ENCODE peak calls at places on chromosome 5, in four cellular contexts. One of them, this sample, is unnamed.

GRCh38 chr5:28544501-28544900 is 1506.1 kb upstream of the CDH9 start:
- DNase-seq in SK-N-SH: no peak
- DNase-seq in brain microvascular endothelial cell: no peak
- DNase-seq in CD4-positive, alpha-beta memory T cell: no peak
- DNase-seq in this sample: no peak

GRCh38 chr5:163727028-163727427 is 221.6 kb downstream of the MAT2B start:
- DNase-seq in brain microvascular endothelial cell: no peak
- DNase-seq in CD4-positive, alpha-beta memory T cell: no peak
- DNase-seq in SK-N-SH: no peak
- DNase-seq in this sample: no peak

GRCh38 chr5:77167695-77168111 is 42.8 kb upstream of the PDE8B start:
- DNase-seq in SK-N-SH: no peak
- DNase-seq in brain microvascular endothelial cell: peak
- DNase-seq in CD4-positive, alpha-beta memory T cell: no peak
- DNase-seq in this sample: peak

GRCh38 chr5:172438304-172438652 is 16.0 kb downstream of the SH3PXD2B start:
- DNase-seq in CD4-positive, alpha-beta memory T cell: no peak
- DNase-seq in SK-N-SH: no peak
- DNase-seq in brain microvascular endothelial cell: no peak
- DNase-seq in this sample: peak

GRCh38 chr5:115530426-115530825 is 14.1 kb downstream of the FEM1C start:
- DNase-seq in CD4-positive, alpha-beta memory T cell: no peak
- DNase-seq in SK-N-SH: no peak
- DNase-seq in brain microvascular endothelial cell: no peak
- DNase-seq in this sample: no peak

GRCh38 chr5:82707741-82708140 is 369.5 kb downstream of the TMEM167A start:
- DNase-seq in brain microvascular endothelial cell: peak
- DNase-seq in SK-N-SH: no peak
- DNase-seq in CD4-positive, alpha-beta memory T cell: no peak
- DNase-seq in this sample: no peak

GRCh38 chr5:56669534-56670483 is 145.5 kb upstream of the MAP3K1 start:
- DNase-seq in SK-N-SH: no peak
- DNase-seq in brain microvascular endothelial cell: no peak
- DNase-seq in CD4-positive, alpha-beta memory T cell: peak
- DNase-seq in this sample: peak

GRCh38 chr5:79120221-79120620 is 8.6 kb downstream of the BHMT start:
- DNase-seq in CD4-positive, alpha-beta memory T cell: no peak
- DNase-seq in SK-N-SH: no peak
- DNase-seq in brain microvascular endothelial cell: no peak
- DNase-seq in this sample: no peak

GRCh38 chr5:390571-391491 is 52.1 kb upstream of the EXOC3 start:
- DNase-seq in SK-N-SH: no peak
- DNase-seq in CD4-positive, alpha-beta memory T cell: peak
- DNase-seq in brain microvascular endothelial cell: no peak
- DNase-seq in this sample: no peak

GRCh38 chr5:73893813-73894212 is 267.8 kb downstream of the ARHGEF28 start:
- DNase-seq in CD4-positive, alpha-beta memory T cell: no peak
- DNase-seq in SK-N-SH: no peak
- DNase-seq in brain microvascular endothelial cell: no peak
- DNase-seq in this sample: no peak

GRCh38 chr5:144276034-144276822 is 105.6 kb downstream of the KCTD16 start:
- DNase-seq in SK-N-SH: no peak
- DNase-seq in CD4-positive, alpha-beta memory T cell: no peak
- DNase-seq in brain microvascular endothelial cell: no peak
- DNase-seq in this sample: no peak

GRCh38 chr5:77518304-77518703 is 26.2 kb upstream of the WDR41 start:
- DNase-seq in brain microvascular endothelial cell: no peak
- DNase-seq in CD4-positive, alpha-beta memory T cell: no peak
- DNase-seq in SK-N-SH: peak
- DNase-seq in this sample: no peak

GRCh38 chr5:102910240-102911226 is 155.4 kb downstream of the PAM start:
- DNase-seq in SK-N-SH: no peak
- DNase-seq in brain microvascular endothelial cell: no peak
- DNase-seq in CD4-positive, alpha-beta memory T cell: no peak
- DNase-seq in this sample: no peak

GRCh38 chr5:173515526-173515925 is 100.9 kb downstream of the BOD1 start:
- DNase-seq in CD4-positive, alpha-beta memory T cell: no peak
- DNase-seq in SK-N-SH: no peak
- DNase-seq in brain microvascular endothelial cell: no peak
- DNase-seq in this sample: no peak

GRCh38 chr5:130136300-130136699 is 232.0 kb downstream of the CHSY3 start:
- DNase-seq in SK-N-SH: no peak
- DNase-seq in brain microvascular endothelial cell: no peak
- DNase-seq in CD4-positive, alpha-beta memory T cell: no peak
- DNase-seq in this sample: no peak

GRCh38 chr5:150142189-150142788 is 13.4 kb downstream of the PDGFRB start:
- DNase-seq in SK-N-SH: no peak
- DNase-seq in brain microvascular endothelial cell: no peak
- DNase-seq in CD4-positive, alpha-beta memory T cell: no peak
- DNase-seq in this sample: peak

GRCh38 chr5:135246923-135247795 is 151.9 kb downstream of the MACROH2A1 start:
- DNase-seq in SK-N-SH: no peak
- DNase-seq in CD4-positive, alpha-beta memory T cell: no peak
- DNase-seq in brain microvascular endothelial cell: peak
- DNase-seq in this sample: no peak

GRCh38 chr5:75648712-75649111 is 37.5 kb downstream of the ANKDD1B start:
- DNase-seq in brain microvascular endothelial cell: no peak
- DNase-seq in SK-N-SH: no peak
- DNase-seq in CD4-positive, alpha-beta memory T cell: no peak
- DNase-seq in this sample: no peak

GRCh38 chr5:128764910-128765309 is 200.4 kb upstream of the SLC27A6 start:
- DNase-seq in brain microvascular endothelial cell: no peak
- DNase-seq in SK-N-SH: no peak
- DNase-seq in CD4-positive, alpha-beta memory T cell: no peak
- DNase-seq in this sample: peak

GRCh38 chr5:157290156-157290980 is 24.4 kb downstream of the CYFIP2 start:
- DNase-seq in CD4-positive, alpha-beta memory T cell: no peak
- DNase-seq in brain microvascular endothelial cell: peak
- DNase-seq in SK-N-SH: no peak
- DNase-seq in this sample: no peak

GRCh38 chr5:150058480-150059126 is 27.8 kb downstream of the CSF1R start:
- DNase-seq in brain microvascular endothelial cell: peak
- DNase-seq in SK-N-SH: peak
- DNase-seq in CD4-positive, alpha-beta memory T cell: no peak
- DNase-seq in this sample: no peak

GRCh38 chr5:14185336-14186131 is 42.4 kb downstream of the TRIO start:
- DNase-seq in CD4-positive, alpha-beta memory T cell: no peak
- DNase-seq in SK-N-SH: no peak
- DNase-seq in brain microvascular endothelial cell: peak
- DNase-seq in this sample: no peak

GRCh38 chr5:134132372-134133212 is 18.1 kb downstream of the TCF7 start:
- DNase-seq in CD4-positive, alpha-beta memory T cell: peak
- DNase-seq in brain microvascular endothelial cell: no peak
- DNase-seq in SK-N-SH: no peak
- DNase-seq in this sample: no peak

GRCh38 chr5:777756-778161 is 6.8 kb downstream of the ZDHHC11B start:
- DNase-seq in brain microvascular endothelial cell: no peak
- DNase-seq in SK-N-SH: peak
- DNase-seq in CD4-positive, alpha-beta memory T cell: no peak
- DNase-seq in this sample: peak

GRCh38 chr5:14671414-14671813 is 6.9 kb downstream of the OTULIN start:
- DNase-seq in brain microvascular endothelial cell: no peak
- DNase-seq in CD4-positive, alpha-beta memory T cell: peak
- DNase-seq in SK-N-SH: no peak
- DNase-seq in this sample: no peak

GRCh38 chr5:149387081-149387611 is 8.1 kb upstream of the IL17B start:
- DNase-seq in SK-N-SH: no peak
- DNase-seq in brain microvascular endothelial cell: no peak
- DNase-seq in CD4-positive, alpha-beta memory T cell: no peak
- DNase-seq in this sample: peak

GRCh38 chr5:77321793-77322394 is 111.4 kb downstream of the PDE8B start:
- DNase-seq in brain microvascular endothelial cell: no peak
- DNase-seq in SK-N-SH: no peak
- DNase-seq in CD4-positive, alpha-beta memory T cell: no peak
- DNase-seq in this sample: no peak

GRCh38 chr5:99059685-99060084 is 130.9 kb upstream of the CHD1 start:
- DNase-seq in brain microvascular endothelial cell: no peak
- DNase-seq in CD4-positive, alpha-beta memory T cell: no peak
- DNase-seq in SK-N-SH: no peak
- DNase-seq in this sample: no peak

GRCh38 chr5:72188176-72188575 is 80.9 kb downstream of the MAP1B start:
- DNase-seq in brain microvascular endothelial cell: no peak
- DNase-seq in CD4-positive, alpha-beta memory T cell: no peak
- DNase-seq in SK-N-SH: no peak
- DNase-seq in this sample: no peak

GRCh38 chr5:35852084-35852734 is 4.5 kb upstream of the IL7R start:
- DNase-seq in SK-N-SH: peak
- DNase-seq in brain microvascular endothelial cell: no peak
- DNase-seq in CD4-positive, alpha-beta memory T cell: peak
- DNase-seq in this sample: peak

GRCh38 chr5:98929982-98930355 is 1.2 kb upstream of the CHD1 start:
- DNase-seq in CD4-positive, alpha-beta memory T cell: no peak
- DNase-seq in brain microvascular endothelial cell: no peak
- DNase-seq in SK-N-SH: no peak
- DNase-seq in this sample: no peak

GRCh38 chr5:138722518-138722917 is 30.7 kb upstream of the CTNNA1 start:
- DNase-seq in SK-N-SH: no peak
- DNase-seq in CD4-positive, alpha-beta memory T cell: no peak
- DNase-seq in brain microvascular endothelial cell: no peak
- DNase-seq in this sample: no peak

GRCh38 chr5:90530736-90531487 is 1.5 kb upstream of the LYSMD3 start:
- DNase-seq in brain microvascular endothelial cell: no peak
- DNase-seq in CD4-positive, alpha-beta memory T cell: no peak
- DNase-seq in SK-N-SH: no peak
- DNase-seq in this sample: no peak

GRCh38 chr5:178249191-178249989 is 16.8 kb upstream of the PHYKPL start:
- DNase-seq in CD4-positive, alpha-beta memory T cell: no peak
- DNase-seq in brain microvascular endothelial cell: no peak
- DNase-seq in SK-N-SH: no peak
- DNase-seq in this sample: no peak

GRCh38 chr5:173602423-173602822 is 14.0 kb downstream of the BOD1 start:
- DNase-seq in brain microvascular endothelial cell: peak
- DNase-seq in CD4-positive, alpha-beta memory T cell: no peak
- DNase-seq in SK-N-SH: no peak
- DNase-seq in this sample: peak

GRCh38 chr5:43193171-43193951 is 1.3 kb downstream of the NIM1K start:
- DNase-seq in SK-N-SH: peak
- DNase-seq in brain microvascular endothelial cell: peak
- DNase-seq in CD4-positive, alpha-beta memory T cell: peak
- DNase-seq in this sample: no peak

GRCh38 chr5:38483788-38484398 is 72.6 kb downstream of the LIFR start:
- DNase-seq in CD4-positive, alpha-beta memory T cell: no peak
- DNase-seq in brain microvascular endothelial cell: no peak
- DNase-seq in SK-N-SH: no peak
- DNase-seq in this sample: no peak

GRCh38 chr5:7717691-7718090 is 133.2 kb downstream of the CFAP90 start:
- DNase-seq in SK-N-SH: no peak
- DNase-seq in brain microvascular endothelial cell: no peak
- DNase-seq in CD4-positive, alpha-beta memory T cell: no peak
- DNase-seq in this sample: no peak

GRCh38 chr5:40683351-40683750 is 3.6 kb downstream of the PTGER4 start:
- DNase-seq in SK-N-SH: no peak
- DNase-seq in CD4-positive, alpha-beta memory T cell: no peak
- DNase-seq in brain microvascular endothelial cell: no peak
- DNase-seq in this sample: no peak
- H3K4me3 ChIP-seq in SK-N-SH: no peak
- H3K4me3 ChIP-seq in CD4-positive, alpha-beta memory T cell: peak
- H3K4me3 ChIP-seq in brain microvascular endothelial cell: peak
- H3K4me3 ChIP-seq in this sample: peak

GRCh38 chr5:151684690-151685361 is 1.9 kb downstream of the SPARC start:
- DNase-seq in CD4-positive, alpha-beta memory T cell: no peak
- DNase-seq in SK-N-SH: no peak
- DNase-seq in brain microvascular endothelial cell: peak
- DNase-seq in this sample: no peak

GRCh38 chr5:151688406-151688805 is 1.7 kb upstream of the SPARC start:
- DNase-seq in brain microvascular endothelial cell: no peak
- DNase-seq in SK-N-SH: no peak
- DNase-seq in CD4-positive, alpha-beta memory T cell: no peak
- DNase-seq in this sample: no peak

GRCh38 chr5:151685749-151686672 is 704 bp downstream of the SPARC start:
- DNase-seq in CD4-positive, alpha-beta memory T cell: no peak
- DNase-seq in SK-N-SH: peak
- DNase-seq in brain microvascular endothelial cell: no peak
- DNase-seq in this sample: no peak

GRCh38 chr5:151683936-151684586 is 2.7 kb downstream of the SPARC start:
- DNase-seq in brain microvascular endothelial cell: no peak
- DNase-seq in SK-N-SH: no peak
- DNase-seq in CD4-positive, alpha-beta memory T cell: no peak
- DNase-seq in this sample: no peak

DNA sequence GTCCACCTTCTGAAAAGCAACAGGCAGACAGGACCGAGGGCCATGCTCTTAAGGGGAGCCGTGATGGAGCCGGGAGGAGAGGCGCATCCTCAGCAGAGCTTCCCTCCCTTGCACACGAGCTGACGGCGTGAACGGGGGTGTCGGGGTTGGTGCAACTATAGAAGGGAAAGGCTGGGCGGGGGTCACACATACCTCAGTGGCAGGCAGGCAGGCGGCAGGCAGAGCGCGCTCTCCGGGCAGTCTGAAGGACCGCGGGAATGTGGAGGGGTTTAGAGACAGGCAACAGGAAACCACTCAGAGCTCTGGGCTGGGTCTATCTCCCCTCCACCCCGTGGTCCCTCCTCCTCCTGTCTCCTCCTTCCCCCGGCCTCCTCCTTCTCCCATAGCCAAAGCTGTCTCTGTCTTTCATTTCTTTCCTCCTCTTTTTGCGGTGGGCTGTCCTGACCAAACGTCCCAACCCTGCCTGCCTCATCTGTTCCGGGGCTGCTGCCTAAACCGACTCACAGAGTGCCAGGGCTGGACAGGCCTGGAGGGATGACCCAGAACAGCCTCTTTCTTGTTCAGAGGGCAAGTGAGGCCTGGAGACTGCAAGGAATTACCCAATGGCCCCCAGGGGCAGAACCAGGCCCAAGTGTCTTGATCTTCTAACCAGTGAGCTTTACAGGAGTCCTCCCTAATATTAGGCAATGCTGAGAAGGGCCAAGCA is at the start of gene SPARC:
- DNase-seq in brain microvascular endothelial cell: peak
- DNase-seq in SK-N-SH: peak
- DNase-seq in CD4-positive, alpha-beta memory T cell: no peak
- DNase-seq in this sample: peak
- H3K27ac ChIP-seq in brain microvascular endothelial cell: peak
- H3K27ac ChIP-seq in SK-N-SH: peak
- H3K27ac ChIP-seq in CD4-positive, alpha-beta memory T cell: no peak
- H3K27ac ChIP-seq in this sample: peak

DNA sequence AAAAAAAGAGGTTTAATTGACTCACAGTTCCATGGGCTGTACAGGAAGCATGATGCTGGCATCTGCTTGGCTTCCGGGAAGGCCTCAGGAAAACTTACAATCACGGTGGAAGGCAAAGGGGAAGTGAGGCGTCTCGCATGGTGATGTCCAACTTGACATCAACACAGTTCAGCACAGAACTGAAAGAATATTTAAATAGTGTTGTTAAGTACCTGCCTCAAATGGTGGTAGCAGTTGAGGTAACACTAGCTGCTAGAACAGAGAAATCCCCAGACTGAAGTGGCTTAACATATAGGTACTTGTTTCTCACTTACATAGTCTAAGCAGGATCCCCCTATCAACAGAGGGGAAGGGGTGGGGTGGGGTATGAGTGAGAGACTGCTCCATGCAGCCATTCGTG is 141.6 kb downstream of the DROSHA start:
- DNase-seq in SK-N-SH: no peak
- DNase-seq in CD4-positive, alpha-beta memory T cell: no peak
- DNase-seq in brain microvascular endothelial cell: no peak
- DNase-seq in this sample: no peak
- H3K4me3 ChIP-seq in SK-N-SH: no peak
- H3K4me3 ChIP-seq in CD4-positive, alpha-beta memory T cell: no peak
- H3K4me3 ChIP-seq in brain microvascular endothelial cell: no peak
- H3K4me3 ChIP-seq in this sample: no peak

GRCh38 chr5:16538001-16538400 is 72.4 kb upstream of the ZNF622 start:
- DNase-seq in brain microvascular endothelial cell: no peak
- DNase-seq in SK-N-SH: no peak
- DNase-seq in CD4-positive, alpha-beta memory T cell: no peak
- DNase-seq in this sample: no peak
- H3K27ac ChIP-seq in brain microvascular endothelial cell: no peak
- H3K27ac ChIP-seq in SK-N-SH: no peak
- H3K27ac ChIP-seq in CD4-positive, alpha-beta memory T cell: no peak
- H3K27ac ChIP-seq in this sample: peak